ENCODE peak calls at places on chromosomes 6 and 20, in eight cellular contexts. Q, C, U, P, T, W, A and X are unnamed samples.

GRCh38 chr6:75747371-75747984 is 1.6 kb upstream of the MYO6 start:
- DNase-seq in Q (no peak), C (no peak), U (no peak), P (no peak), T (no peak), W (no peak), A (no peak), X (no peak)

GRCh38 chr6:34358389-34358906 is 34.0 kb downstream of the NUDT3 start:
- DNase-seq in Q (peak; percentile 61), C (peak; percentile 33), U (no peak), P (peak; percentile 29), T (no peak), W (no peak), A (no peak), X (no peak)

GRCh38 chr20:37934634-37935010 is 31.7 kb downstream of the VSTM2L start:
- DNase-seq in Q (no peak), C (no peak), U (no peak), P (no peak), T (no peak), W (no peak), A (no peak), X (no peak)

GRCh38 chr20:63223121-63223825 is 7.3 kb upstream of the YTHDF1 start:
- DNase-seq in Q (no peak), C (peak; percentile 67), U (peak; percentile 56), P (no peak), T (peak; percentile 54), W (no peak), A (no peak), X (no peak)

GRCh38 chr6:89381031-89381430 is 28.5 kb upstream of the UBE2J1 start:
- DNase-seq in Q (no peak), C (no peak), U (no peak), P (no peak), T (no peak), W (no peak), A (no peak), X (no peak)

GRCh38 chr6:166927240-166927941 is 29.0 kb downstream of the RNASET2 start:
- DNase-seq in Q (no peak), C (no peak), U (no peak), P (no peak), T (no peak), W (no peak), A (no peak), X (no peak)

GRCh38 chr6:170254315-170255213 is 36.3 kb downstream of the DLL1 start:
- DNase-seq in Q (no peak), C (no peak), U (no peak), P (no peak), T (no peak), W (no peak), A (no peak), X (no peak)

GRCh38 chr6:11586117-11586516 is 48.6 kb downstream of the TMEM170B start:
- DNase-seq in Q (no peak), C (no peak), U (no peak), P (no peak), T (no peak), W (no peak), A (no peak), X (no peak)

GRCh38 chr20:62887147-62887859 is 25.7 kb upstream of the TCFL5 start:
- DNase-seq in Q (peak; percentile 78), C (peak; percentile 93), U (no peak), P (peak; percentile 33), T (peak; percentile 90), W (peak; percentile 16), A (peak; percentile 61), X (peak; percentile 87)

GRCh38 chr6:163841733-163842132 is 427.2 kb downstream of the QKI start:
- DNase-seq in Q (no peak), C (no peak), U (no peak), P (no peak), T (no peak), W (no peak), A (no peak), X (no peak)

GRCh38 chr6:147022041-147022440 is 182.2 kb upstream of the STXBP5 start:
- DNase-seq in Q (no peak), C (no peak), U (no peak), P (no peak), T (no peak), W (no peak), A (no peak), X (no peak)

GRCh38 chr6:29388533-29388932 is 6.9 kb upstream of the OR12D2 start:
- DNase-seq in Q (no peak), C (no peak), U (no peak), P (no peak), T (no peak), W (no peak), A (no peak), X (no peak)

GRCh38 chr6:47169785-47170685 is 127.9 kb upstream of the ADGRF1 start:
- DNase-seq in Q (no peak), C (no peak), U (no peak), P (no peak), T (no peak), W (no peak), A (no peak), X (no peak)

GRCh38 chr6:12601881-12602280 is 114.7 kb upstream of the PHACTR1 start:
- DNase-seq in Q (no peak), C (peak; percentile 70), U (no peak), P (no peak), T (no peak), W (no peak), A (no peak), X (no peak)

GRCh38 chr6:11423667-11424066 is 113.9 kb upstream of the TMEM170B start:
- DNase-seq in Q (no peak), C (peak; percentile 90), U (no peak), P (no peak), T (no peak), W (no peak), A (no peak), X (no peak)

GRCh38 chr6:154371337-154371736 is 14.7 kb upstream of the IPCEF1 start:
- DNase-seq in Q (no peak), C (no peak), U (no peak), P (no peak), T (no peak), W (no peak), A (no peak), X (no peak)

GRCh38 chr20:50746138-50746940 is 15.0 kb downstream of the PARD6B start:
- DNase-seq in Q (no peak), C (no peak), U (no peak), P (no peak), T (no peak), W (no peak), A (no peak), X (no peak)

GRCh38 chr6:116012471-116012949 is 48.2 kb downstream of the FRK start:
- DNase-seq in Q (no peak), C (no peak), U (no peak), P (no peak), T (no peak), W (no peak), A (no peak), X (no peak)

GRCh38 chr6:25971187-25971811 is 8.7 kb downstream of the TRIM38 start:
- DNase-seq in Q (no peak), C (peak; percentile 93), U (no peak), P (no peak), T (no peak), W (no peak), A (peak; percentile 73), X (peak; percentile 89)

GRCh38 chr6:105594821-105595220 is 191.9 kb upstream of the PREP start:
- DNase-seq in Q (no peak), C (peak; percentile 32), U (no peak), P (no peak), T (no peak), W (no peak), A (no peak), X (no peak)

GRCh38 chr6:126377594-126378153 is 37.8 kb downstream of the CENPW start:
- DNase-seq in Q (no peak), C (no peak), U (no peak), P (no peak), T (no peak), W (no peak), A (no peak), X (no peak)

GRCh38 chr20:19284400-19285178 is 72.1 kb downstream of the SLC24A3 start:
- DNase-seq in Q (no peak), C (no peak), U (no peak), P (no peak), T (no peak), W (no peak), A (peak; percentile 52), X (no peak)

GRCh38 chr6:33962186-33962585 is 158.4 kb upstream of the MLN start:
- DNase-seq in Q (no peak), C (no peak), U (no peak), P (no peak), T (no peak), W (no peak), A (no peak), X (peak; percentile 30)